ENCODE peak calls at places on chromosomes 11 and 22, in ten cellular contexts. F, H, A, Z, J, D, O, W, N and P are unnamed samples.

GRCh38 chr11:128497057-128497957 is 90.1 kb downstream of the ETS1 start:
- DNase-seq in F (peak), H (peak), A (peak), Z (peak), J (no peak), D (no peak), O (no peak), W (no peak), N (no peak), P (no peak)

GRCh38 chr22:39123811-39124668 is 27.0 kb downstream of the APOBEC3H start:
- DNase-seq in F (peak), H (no peak), A (no peak), Z (no peak), J (peak), D (no peak), O (no peak), W (no peak), N (peak), P (no peak)

GRCh38 chr11:16986434-16987204 is 27.6 kb downstream of the PLEKHA7 start:
- DNase-seq in F (no peak), H (peak), A (peak), Z (peak), J (no peak), D (peak), O (peak), W (no peak), N (peak), P (no peak)

GRCh38 chr22:41501209-41501608 is 32.3 kb downstream of the ACO2 start:
- DNase-seq in F (no peak), H (no peak), A (no peak), Z (no peak), J (no peak), D (no peak), O (no peak), W (peak), N (no peak), P (no peak)

GRCh38 chr11:102603091-102603490 is 22.0 kb downstream of the MMP20 start:
- DNase-seq in F (no peak), H (peak), A (peak), Z (no peak), J (no peak), D (no peak), O (no peak), W (no peak), N (no peak), P (peak)

GRCh38 chr11:118427707-118428106 is 8.6 kb upstream of the KMT2A start:
- DNase-seq in F (no peak), H (no peak), A (no peak), Z (no peak), J (no peak), D (no peak), O (no peak), W (no peak), N (no peak), P (no peak)

GRCh38 chr22:27399161-27399560 is 402.4 kb downstream of the MN1 start:
- DNase-seq in F (no peak), H (no peak), A (no peak), Z (no peak), J (no peak), D (no peak), O (no peak), W (no peak), N (no peak), P (no peak)

GRCh38 chr11:13962562-13963168 is at the start of gene SPON1:
- DNase-seq in F (peak), H (peak), A (no peak), Z (no peak), J (peak), D (no peak), O (no peak), W (no peak), N (peak), P (peak)

GRCh38 chr22:46171940-46172339 is 21.6 kb downstream of the PPARA start:
- DNase-seq in F (no peak), H (peak), A (no peak), Z (no peak), J (no peak), D (no peak), O (no peak), W (no peak), N (no peak), P (no peak)

GRCh38 chr11:47268448-47269001 is 1.4 kb upstream of the MADD start:
- DNase-seq in F (no peak), H (no peak), A (no peak), Z (no peak), J (no peak), D (no peak), O (no peak), W (no peak), N (peak), P (no peak)

GRCh38 chr11:47270331-47271271 is 668 bp downstream of the MADD start:
- DNase-seq in F (peak), H (peak), A (no peak), Z (no peak), J (no peak), D (no peak), O (peak), W (peak), N (no peak), P (no peak)

GRCh38 chr11:47269829-47270305 is at the start of gene MADD:
- DNase-seq in F (peak), H (peak), A (peak), Z (peak), J (peak), D (peak), O (peak), W (peak), N (peak), P (peak)

GRCh38 chr11:47267858-47268257 is 2.1 kb upstream of the MADD start:
- DNase-seq in F (no peak), H (no peak), A (no peak), Z (no peak), J (no peak), D (no peak), O (no peak), W (no peak), N (peak), P (no peak)

GRCh38 chr11:47269002-47269828 is 718 bp upstream of the MADD start:
- DNase-seq in F (peak), H (peak), A (peak), Z (peak), J (peak), D (peak), O (peak), W (peak), N (peak), P (peak)
- TF ChIP-seq CTCF in F (no peak), H (peak), A (no peak), Z (no peak), J (no peak), D (no peak), O (no peak), W (no peak), N (no peak), P (peak)

DNA sequence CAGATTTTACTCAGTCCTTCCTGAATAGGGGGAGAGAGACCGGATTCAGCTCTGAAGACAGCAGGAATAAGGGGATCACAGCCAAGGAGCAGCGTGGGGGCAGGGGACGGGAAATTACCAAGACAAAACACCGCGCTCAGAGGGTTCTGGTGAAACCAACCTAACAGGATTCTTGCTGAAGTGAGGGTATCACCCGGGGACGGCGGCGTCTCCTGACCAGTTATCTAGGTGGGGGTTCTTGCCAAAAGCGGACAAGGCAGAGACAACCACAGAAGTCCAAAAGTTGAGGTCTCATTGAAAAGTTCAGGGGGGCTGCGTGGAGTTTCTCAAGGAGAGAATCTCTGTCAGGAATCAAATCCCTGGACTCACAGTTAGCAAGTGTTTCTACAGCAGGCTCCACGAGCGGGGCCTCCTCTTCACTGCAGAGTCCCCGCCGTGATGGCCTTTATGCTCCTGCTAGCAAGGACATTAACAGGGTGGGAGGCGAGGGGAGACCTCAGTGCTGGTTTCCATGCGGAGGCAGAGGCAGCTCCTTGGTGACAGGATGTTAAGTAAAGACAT is 291.0 kb downstream of the BRD1 start:
- DNase-seq in F (peak), H (no peak), A (no peak), Z (no peak), J (peak), D (no peak), O (no peak), W (no peak), N (no peak), P (no peak)
- TF ChIP-seq CTCF in F (no peak), H (no peak), A (no peak), Z (no peak), J (no peak), D (no peak), O (no peak), W (no peak), N (no peak), P (no peak)

GRCh38 chr22:37498289-37498909 is 12.2 kb upstream of the MFNG start:
- DNase-seq in F (no peak), H (no peak), A (peak), Z (no peak), J (peak), D (no peak), O (peak), W (peak), N (peak), P (peak)
- TF ChIP-seq CTCF in F (no peak), H (peak), A (peak), Z (peak), J (peak), D (peak), O (peak), W (peak), N (peak), P (peak)

GRCh38 chr22:29266564-29267461 is 968 bp downstream of the RHBDD3 start:
- DNase-seq in F (no peak), H (peak), A (no peak), Z (no peak), J (no peak), D (no peak), O (no peak), W (peak), N (no peak), P (no peak)

GRCh38 chr22:29268511-29269229 is 602 bp downstream of the EWSR1 start:
- DNase-seq in F (peak), H (peak), A (peak), Z (peak), J (peak), D (no peak), O (peak), W (peak), N (peak), P (peak)

GRCh38 chr22:29267462-29267857 is 321 bp downstream of the RHBDD3 start:
- DNase-seq in F (no peak), H (no peak), A (no peak), Z (no peak), J (no peak), D (no peak), O (no peak), W (no peak), N (no peak), P (no peak)

GRCh38 chr22:29269230-29269604 is 1.1 kb downstream of the EWSR1 start:
- DNase-seq in F (no peak), H (peak), A (no peak), Z (no peak), J (no peak), D (no peak), O (no peak), W (peak), N (no peak), P (no peak)

GRCh38 chr22:29267858-29268510 is at the start of the genes EWSR1 and RHBDD3:
- DNase-seq in F (peak), H (peak), A (peak), Z (peak), J (peak), D (peak), O (peak), W (peak), N (peak), P (peak)
- TF ChIP-seq CTCF in F (no peak), H (no peak), A (no peak), Z (no peak), J (no peak), D (no peak), O (no peak), W (no peak), N (no peak), P (no peak)

GRCh38 chr11:129881570-129882170 is 13.7 kb downstream of the NFRKB start:
- DNase-seq in F (no peak), H (peak), A (peak), Z (no peak), J (no peak), D (no peak), O (peak), W (peak), N (no peak), P (peak)
- TF ChIP-seq CTCF in F (no peak), H (peak), A (peak), Z (peak), J (peak), D (peak), O (peak), W (peak), N (no peak), P (peak)

DNA sequence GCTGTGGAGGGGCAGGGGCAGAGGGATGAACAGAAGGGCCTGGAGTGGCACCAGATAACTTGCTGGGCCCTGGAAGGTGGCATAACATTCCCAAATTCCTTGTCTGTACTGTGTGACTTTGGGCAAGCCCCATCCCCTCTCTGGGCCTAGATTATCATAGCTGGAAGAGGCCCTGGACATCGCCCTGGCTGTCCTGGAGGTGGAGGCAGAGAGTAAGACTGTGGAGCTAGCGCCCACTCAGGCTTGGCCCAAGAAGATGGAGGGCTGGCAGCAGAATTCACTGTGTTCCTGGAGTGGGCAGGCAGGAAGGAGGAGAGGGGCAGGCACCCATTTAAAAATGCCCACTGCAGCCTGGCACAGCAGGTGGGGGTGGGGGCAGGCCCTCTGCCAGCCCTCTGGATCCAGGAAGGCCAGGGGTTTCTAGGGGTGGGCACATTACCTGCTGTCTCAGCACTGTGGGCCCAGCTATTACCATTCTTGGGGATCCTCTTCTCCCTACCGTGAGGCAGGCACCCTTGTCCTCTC is 22.6 kb downstream of the ARHGEF17 start:
- DNase-seq in F (no peak), H (peak), A (no peak), Z (no peak), J (no peak), D (no peak), O (no peak), W (peak), N (no peak), P (no peak)
- TF ChIP-seq CTCF in F (peak), H (peak), A (no peak), Z (peak), J (peak), D (no peak), O (no peak), W (peak), N (no peak), P (peak)

GRCh38 chr22:43994416-43994815 is 29.7 kb upstream of the PARVB start:
- DNase-seq in F (peak), H (no peak), A (no peak), Z (no peak), J (no peak), D (no peak), O (no peak), W (no peak), N (no peak), P (no peak)

GRCh38 chr22:43992331-43992821 is 31.7 kb upstream of the PARVB start:
- DNase-seq in F (peak), H (peak), A (no peak), Z (no peak), J (no peak), D (no peak), O (no peak), W (peak), N (peak), P (no peak)

GRCh38 chr22:43991316-43992020 is 32.6 kb upstream of the PARVB start:
- DNase-seq in F (peak), H (no peak), A (no peak), Z (no peak), J (no peak), D (no peak), O (no peak), W (no peak), N (no peak), P (no peak)

GRCh38 chr22:43994006-43994405 is 30.1 kb upstream of the PARVB start:
- DNase-seq in F (peak), H (no peak), A (no peak), Z (no peak), J (no peak), D (no peak), O (no peak), W (no peak), N (no peak), P (no peak)

DNA sequence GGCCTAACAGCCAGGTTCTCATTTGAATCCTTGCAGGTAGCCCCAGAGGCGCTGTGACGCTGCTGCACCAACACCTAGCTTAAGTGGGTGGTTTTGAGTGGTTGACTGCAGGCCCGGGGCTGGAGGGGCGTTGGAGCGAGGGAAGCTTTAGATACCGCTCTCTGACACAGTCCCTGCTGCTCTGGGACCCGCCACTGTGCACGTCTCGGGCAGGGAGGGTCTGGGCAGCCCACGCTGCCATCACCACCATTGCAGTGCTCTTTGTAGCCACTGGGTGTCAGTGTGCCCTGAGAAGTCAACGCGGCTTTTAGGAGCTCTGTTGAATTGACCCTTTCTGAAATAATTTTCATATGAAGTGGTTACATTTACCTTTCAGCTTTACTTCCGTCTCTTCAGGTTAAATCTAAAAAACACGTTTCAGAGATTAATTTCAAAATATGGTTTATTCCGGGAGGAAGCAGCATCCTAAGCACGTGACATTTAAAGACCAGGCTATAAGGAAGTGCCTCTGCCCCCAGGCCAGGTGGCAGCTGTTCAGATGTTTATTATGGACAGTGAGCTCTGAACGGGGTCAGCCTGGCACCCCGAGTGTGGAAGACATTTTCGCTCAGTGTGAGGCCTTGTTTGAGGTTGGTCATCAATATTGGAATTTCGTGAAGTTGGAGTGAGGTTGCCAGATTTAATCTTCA is 30.9 kb upstream of the PARVB start:
- DNase-seq in F (peak), H (peak), A (peak), Z (no peak), J (peak), D (peak), O (peak), W (peak), N (peak), P (peak)
- TF ChIP-seq CTCF in F (peak), H (peak), A (peak), Z (peak), J (peak), D (peak), O (peak), W (peak), N (peak), P (peak)

DNA sequence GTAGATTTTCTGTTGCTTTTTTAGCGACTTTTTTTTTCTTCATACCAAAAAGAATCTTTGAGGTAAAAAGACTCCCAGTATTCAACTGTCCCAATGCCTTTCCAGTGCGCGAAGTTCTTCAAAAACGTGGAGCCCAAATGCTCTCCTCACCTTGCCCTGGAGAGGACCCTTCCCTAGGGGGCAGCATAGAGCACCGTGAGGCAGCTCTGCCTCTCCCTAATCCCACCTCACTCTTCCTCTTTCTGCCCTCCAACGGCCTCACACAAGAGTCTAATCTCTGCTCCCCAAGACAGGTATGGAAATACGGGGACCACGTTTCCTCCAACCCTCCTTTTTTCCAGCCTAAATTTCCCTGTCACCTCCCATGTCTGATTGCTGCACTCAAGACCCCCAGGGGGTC is 117.5 kb upstream of the ALX4 start:
- DNase-seq in F (no peak), H (no peak), A (peak), Z (no peak), J (no peak), D (no peak), O (no peak), W (peak), N (no peak), P (no peak)
- TF ChIP-seq CTCF in F (no peak), H (peak), A (peak), Z (peak), J (no peak), D (peak), O (peak), W (peak), N (no peak), P (peak)